ENCODE peak calls at places on chromosomes 13 and 19, in four cellular contexts. O is neuronal stem cell, L is cardiac muscle cell, G is GM23248. J is an unnamed sample. For H3K4me1, the result is how much of the 10 kb centered on the place peaks cover.

GRCh38 chr13:85367887-85368286 is 431.3 kb downstream of the SLITRK6 start:
- DNase-seq in L (peak), O (no peak), G (no peak), J (no peak)

GRCh38 chr13:30681489-30682242 is 53.7 kb upstream of the ALOX5AP start:
- DNase-seq in L (peak), O (no peak), G (peak), J (no peak)

GRCh38 chr19:16660763-16661479 is at the start of gene TMEM38A:
- DNase-seq in L (peak), O (peak), G (peak), J (peak)

GRCh38 chr19:50719566-50719965 is at the start of gene SHANK1:
- DNase-seq in O (no peak), G (peak), L (peak), J (no peak)

GRCh38 chr19:48341006-48341405 is 15.7 kb downstream of the EMP3 start:
- DNase-seq in G (peak), L (no peak), O (no peak), J (no peak)

GRCh38 chr19:518292-519231 is 11.3 kb downstream of the TPGS1 start:
- DNase-seq in O (peak), L (peak), G (no peak), J (no peak)

GRCh38 chr19:850221-850978 is 1.7 kb upstream of the ELANE start:
- DNase-seq in L (peak), O (no peak), G (peak), J (peak)

GRCh38 chr13:75675421-75675820 is 39.3 kb downstream of the LMO7 start:
- DNase-seq in G (peak), L (no peak), O (no peak), J (no peak)

GRCh38 chr19:50520822-50521465 is 7.2 kb upstream of the ASPDH start:
- DNase-seq in G (no peak), L (no peak), O (no peak), J (no peak)

GRCh38 chr13:110225609-110226008 is 81.3 kb downstream of the COL4A1 start:
- DNase-seq in L (no peak), G (no peak), O (no peak), J (no peak)

GRCh38 chr13:73580868-73581267 is 522.1 kb downstream of the KLF5 start:
- DNase-seq in L (no peak), O (no peak), G (no peak), J (no peak)

GRCh38 chr13:60227168-60227567 is 63.4 kb upstream of the DIAPH3 start:
- DNase-seq in O (no peak), L (no peak), G (no peak), J (no peak)

GRCh38 chr19:44912854-44913253 is 1.6 kb upstream of the APOC1 start:
- DNase-seq in G (no peak), L (peak), O (no peak), J (no peak)

GRCh38 chr13:50011461-50011860 is 3.8 kb upstream of the KCNRG start:
- DNase-seq in G (no peak), O (no peak), L (no peak), J (no peak)

GRCh38 chr19:48735031-48735615 is 5.3 kb downstream of the RASIP1 start:
- DNase-seq in L (peak), G (peak), O (no peak), J (no peak)

GRCh38 chr13:109427148-109427547 is 359.2 kb downstream of the IRS2 start:
- DNase-seq in L (no peak), O (no peak), G (peak), J (no peak)

GRCh38 chr13:74288361-74288911 is 154.2 kb upstream of the KLF12 start:
- DNase-seq in O (peak), L (no peak), G (no peak), J (no peak)

GRCh38 chr19:8209965-8210659 is 942 bp downstream of the CERS4 start:
- DNase-seq in L (no peak), G (no peak), O (no peak), J (no peak)

GRCh38 chr13:104011505-104012270 is 945.5 kb upstream of the SLC10A2 start:
- DNase-seq in O (peak), L (peak), G (no peak), J (no peak)

GRCh38 chr19:45500918-45501729 is 2.9 kb downstream of the PPM1N start:
- DNase-seq in L (no peak), O (no peak), G (no peak), J (no peak)

GRCh38 chr19:11130824-11131455 is 24.6 kb downstream of the SPC24 start:
- DNase-seq in G (peak), L (peak), O (no peak), J (peak)

GRCh38 chr19:658916-659839 is 3.8 kb downstream of the RNF126 start:
- DNase-seq in O (no peak), L (peak), G (peak), J (no peak)

GRCh38 chr13:22103046-22103445 is 432.2 kb downstream of the FGF9 start:
- DNase-seq in L (no peak), G (no peak), O (no peak), J (no peak)

GRCh38 chr19:28444371-28444770 is 768.6 kb downstream of the UQCRFS1 start:
- DNase-seq in L (no peak), O (no peak), G (no peak), J (no peak)

GRCh38 chr13:96822900-96823299 is 171.4 kb downstream of the OXGR1 start:
- DNase-seq in G (peak), L (peak), O (no peak), J (no peak)

GRCh38 chr19:12544401-12544876 is 6.8 kb downstream of the ZNF564 start:
- DNase-seq in O (no peak), G (peak), L (peak), J (no peak)

GRCh38 chr19:3045885-3046603 is 16.3 kb downstream of the TLE5 start:
- DNase-seq in L (no peak), G (no peak), O (no peak), J (no peak)
- H3K4me3 ChIP-seq in L (no peak), G (no peak), O (no peak), J (no peak)

GRCh38 chr13:98251708-98252107 is 74.6 kb upstream of the RNF113B start:
- DNase-seq in G (no peak), O (no peak), L (no peak), J (no peak)
- H3K4me1 ChIP-seq in G (under half), O (under half), L (under half), J (under half)

GRCh38 chr13:46303743-46304385 is 83.2 kb downstream of the RUBCNL start:
- DNase-seq in L (no peak), O (no peak), G (no peak), J (no peak)
- H3K4me3 ChIP-seq in L (no peak), O (no peak), G (no peak), J (no peak)

GRCh38 chr13:48504606-48505369 is 28.1 kb downstream of the RCBTB2 start:
- DNase-seq in G (no peak), O (no peak), L (no peak), J (no peak)
- H3K4me1 ChIP-seq in G (under half), O (under half), L (under half), J (under half)

GRCh38 chr19:14056069-14056666 is 5.7 kb downstream of the PALM3 start:
- DNase-seq in G (no peak), O (no peak), L (no peak), J (no peak)

GRCh38 chr19:14056741-14057356 is 5.0 kb downstream of the PALM3 start:
- DNase-seq in L (peak), G (no peak), O (no peak), J (no peak)

GRCh38 chr19:14059093-14059480 is 2.8 kb downstream of the PALM3 start:
- DNase-seq in O (peak), L (peak), G (no peak), J (no peak)

GRCh38 chr19:14059652-14060155 is 2.2 kb downstream of the PALM3 start:
- DNase-seq in O (no peak), L (no peak), G (no peak), J (no peak)

GRCh38 chr19:14058182-14059092 is 3.4 kb downstream of the PALM3 start:
- DNase-seq in L (no peak), O (no peak), G (no peak), J (no peak)
- H3K4me3 ChIP-seq in L (peak), O (peak), G (peak), J (peak)

GRCh38 chr19:5951338-5951861 is 26.5 kb downstream of the RANBP3 start:
- DNase-seq in O (no peak), G (no peak), L (no peak), J (no peak)
- H3K4me1 ChIP-seq in O (under half), G (under half), L (half or more), J (half or more)